ENCODE peak calls at places on chromosomes 13 and 19, in six cellular contexts. X is GM12891, Q is K562, E is HepG2, V is GM12878, I is H1. A is an unnamed sample.

GRCh38 chr19:18612772-18613588 is at the start of gene TMEM59L:
- DNase-seq in Q (peak; percentile 64), E (no peak), X (no peak), V (no peak), I (peak; percentile 82), A (no peak)

GRCh38 chr13:83613524-83613923 is 268.8 kb downstream of the SLITRK1 start:
- DNase-seq in E (no peak), Q (no peak), X (no peak), V (no peak), I (no peak), A (no peak)

GRCh38 chr19:11130824-11131455 is 24.6 kb downstream of the SPC24 start:
- DNase-seq in I (peak; percentile 91), V (no peak), Q (peak; percentile 72), E (peak; percentile 87), X (peak; percentile 86), A (peak; percentile 76)

GRCh38 chr13:64248371-64249065 is 2832.9 kb upstream of the PCDH20 start:
- DNase-seq in I (no peak), Q (no peak), V (no peak), X (no peak), E (no peak), A (no peak)

GRCh38 chr13:39051157-39051556 is 12.9 kb downstream of the NHLRC3 start:
- DNase-seq in X (no peak), Q (no peak), E (peak; percentile 13), V (no peak), I (no peak), A (no peak)

GRCh38 chr19:52949422-52949821 is 13.3 kb downstream of the ZNF816 start:
- DNase-seq in E (no peak), I (no peak), V (no peak), X (no peak), Q (no peak), A (no peak)

GRCh38 chr19:20664917-20665781 is 3.8 kb upstream of the ZNF626 start:
- DNase-seq in Q (no peak), E (peak; percentile 22), V (no peak), I (no peak), X (no peak), A (no peak)

GRCh38 chr13:101065314-101065713 is 351.0 kb downstream of the NALCN start:
- DNase-seq in X (no peak), Q (no peak), E (no peak), V (no peak), I (no peak), A (no peak)

GRCh38 chr13:23372264-23372905 is 61.1 kb downstream of the SACS start:
- DNase-seq in X (no peak), I (no peak), Q (no peak), V (no peak), E (no peak), A (no peak)

GRCh38 chr13:100130092-100130491 is 41.2 kb downstream of the PCCA start:
- DNase-seq in X (no peak), V (no peak), I (no peak), E (no peak), Q (no peak), A (no peak)

GRCh38 chr19:861756-862528 is 2.5 kb downstream of the CFD start:
- DNase-seq in E (peak; percentile 41), I (peak; percentile 96), X (no peak), V (no peak), Q (peak; percentile 94), A (peak; percentile 82)

GRCh38 chr19:38971672-38972071 is 3.9 kb downstream of the FBXO17 start:
- DNase-seq in E (no peak), V (no peak), I (no peak), X (no peak), Q (no peak), A (no peak)

GRCh38 chr19:2294377-2295335 is 12.7 kb upstream of the PEAK3 start:
- DNase-seq in X (no peak), Q (no peak), I (no peak), E (no peak), V (no peak), A (no peak)

GRCh38 chr13:27918041-27918917 is 1.5 kb upstream of the PDX1 start:
- DNase-seq in V (no peak), X (no peak), E (no peak), I (peak; percentile 55), Q (no peak), A (peak; percentile 11)

GRCh38 chr13:20099319-20099718 is 61.5 kb downstream of the GJA3 start:
- DNase-seq in V (no peak), E (no peak), X (no peak), Q (no peak), I (peak; percentile 77), A (no peak)

GRCh38 chr13:72886272-72887062 is 104.5 kb downstream of the PIBF1 start:
- DNase-seq in Q (no peak), I (no peak), X (no peak), E (no peak), V (no peak), A (no peak)

GRCh38 chr13:105806335-105806920 is 729.0 kb downstream of the EFNB2 start:
- DNase-seq in I (no peak), E (no peak), Q (no peak), V (no peak), X (no peak), A (no peak)

GRCh38 chr19:12779162-12779993 is 4.0 kb upstream of the HOOK2 start:
- DNase-seq in V (no peak), Q (peak; percentile 41), E (peak; percentile 61), X (no peak), I (no peak), A (no peak)

GRCh38 chr19:17952041-17952976 is 14.6 kb upstream of the KCNN1 start:
- DNase-seq in Q (peak; percentile 71), V (no peak), I (peak; percentile 66), E (no peak), X (no peak), A (no peak)

GRCh38 chr19:29415507-29415906 is 110.3 kb upstream of the VSTM2B start:
- DNase-seq in V (no peak), X (no peak), E (no peak), Q (no peak), I (peak; percentile 54), A (no peak)

GRCh38 chr13:40660270-40660669 is 6.2 kb downstream of the FOXO1 start:
- DNase-seq in E (no peak), V (no peak), Q (no peak), I (no peak), X (no peak), A (no peak)

GRCh38 chr13:79724348-79725103 is 243.6 kb downstream of the NDFIP2 start:
- DNase-seq in X (no peak), Q (no peak), I (no peak), E (peak; percentile 89), V (no peak), A (no peak)

GRCh38 chr13:81406639-81407292 is 1065.8 kb upstream of the SPRY2 start:
- DNase-seq in X (no peak), E (no peak), I (no peak), Q (no peak), V (peak; percentile 38), A (no peak)

GRCh38 chr13:27661017-27661416 is 39.3 kb downstream of the POLR1D start:
- DNase-seq in I (no peak), E (no peak), Q (no peak), X (no peak), V (no peak), A (no peak)

GRCh38 chr19:14164088-14164487 is 27.7 kb upstream of the ASF1B start:
- DNase-seq in Q (no peak), X (no peak), I (no peak), V (no peak), E (no peak), A (no peak)

GRCh38 chr13:109940637-109941036 is 154.3 kb upstream of the IRS2 start:
- DNase-seq in V (no peak), Q (no peak), I (no peak), X (no peak), E (no peak), A (no peak)

GRCh38 chr13:33206945-33207615 is 78.5 kb downstream of the STARD13 start:
- DNase-seq in X (no peak), I (no peak), Q (no peak), V (no peak), E (peak; percentile 24), A (no peak)

GRCh38 chr13:111860161-111860560 is 206.8 kb upstream of the SOX1 start:
- DNase-seq in I (peak; percentile 20), V (no peak), X (no peak), Q (no peak), E (no peak), A (no peak)
- TF ChIP-seq POLR2A in I (no peak), V (no peak), X (no peak), Q (no peak), E (no peak), A (no peak)

DNA sequence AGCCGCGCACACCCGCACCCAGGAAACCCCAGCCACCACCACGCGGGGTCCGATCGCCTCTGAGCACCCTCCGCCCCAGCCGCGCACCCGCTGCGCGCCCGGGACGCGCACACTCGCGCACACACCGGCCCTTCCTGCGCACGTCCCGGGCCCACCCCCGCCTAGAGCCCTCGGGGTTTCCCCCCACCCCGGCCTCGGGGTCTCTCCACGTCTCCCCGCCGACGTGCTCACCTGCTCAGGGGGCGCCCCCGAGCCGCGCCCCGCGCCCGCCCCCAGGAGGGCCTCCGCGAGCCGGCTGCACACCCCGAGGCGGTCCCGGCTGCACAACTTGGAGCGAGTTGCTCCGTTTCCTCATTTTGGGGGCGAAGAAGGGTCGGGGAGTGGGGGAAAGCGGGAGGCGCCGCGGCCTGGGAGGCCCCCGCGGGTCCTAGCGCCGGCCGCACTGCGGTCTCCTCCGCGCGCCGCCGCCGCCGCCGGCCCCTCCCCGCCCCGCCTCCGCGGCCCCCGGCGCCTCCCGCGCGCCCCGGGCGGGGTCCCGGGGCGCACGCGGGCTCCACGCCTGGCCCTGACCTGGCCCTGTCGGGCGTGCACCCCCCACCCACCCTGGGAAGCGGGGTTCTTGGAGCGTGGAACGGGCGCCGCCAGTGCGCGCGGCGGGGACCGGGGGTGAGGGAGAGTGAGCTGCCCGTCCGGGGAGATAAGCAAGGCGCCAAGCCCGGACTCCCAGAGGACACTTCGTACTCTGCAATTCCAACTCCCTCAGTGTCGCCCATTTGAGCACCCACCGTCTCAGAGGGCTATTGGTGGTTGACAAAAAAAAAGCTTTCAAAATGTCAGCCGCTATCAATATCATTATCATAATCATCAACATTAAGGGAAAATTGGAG is at the start of gene MATK:
- DNase-seq in V (no peak), Q (peak; percentile 87), X (no peak), E (no peak), I (peak; percentile 62), A (no peak)
- TF ChIP-seq TAF1 in V (no peak), Q (no peak), X (no peak), E (no peak), I (peak; percentile 27), A (no peak)

DNA sequence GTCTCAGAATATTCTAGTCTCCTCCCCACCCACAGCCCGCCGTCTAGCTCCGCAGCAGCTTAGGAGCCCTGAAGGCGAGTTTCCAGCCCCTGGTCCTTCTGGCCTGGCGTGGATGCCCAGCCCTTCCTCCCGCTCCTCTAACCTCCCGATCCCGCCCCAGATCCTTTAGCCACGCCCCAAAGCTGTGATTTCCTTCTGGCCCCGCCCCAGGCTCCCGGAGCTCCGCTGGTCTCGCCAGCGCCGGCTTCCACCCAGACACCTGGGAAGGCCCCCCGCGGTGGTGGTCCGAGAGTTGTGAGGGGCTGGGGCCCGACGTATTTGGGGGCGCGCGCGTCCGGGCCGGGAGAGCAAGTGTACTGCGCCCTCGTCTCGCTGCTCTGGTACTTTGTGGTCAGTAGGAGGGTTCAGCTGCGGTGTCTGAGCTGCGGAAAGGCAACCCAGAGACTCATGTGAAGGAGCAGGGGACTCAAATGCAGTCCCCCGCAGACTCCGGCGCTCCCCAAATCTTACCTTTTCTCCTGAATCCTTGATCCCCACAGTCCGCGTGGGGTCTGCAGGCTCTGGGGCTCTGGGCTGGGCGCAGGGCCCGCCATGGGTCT is at the start of gene CGB7:
- DNase-seq in I (peak; percentile 92), E (peak; percentile 17), V (no peak), Q (peak; percentile 79), X (no peak), A (no peak)
- TF ChIP-seq POLR2A in I (no peak), E (no peak), V (no peak), Q (no peak), X (no peak), A (no peak)

GRCh38 chr13:102693781-102694180 is 1.1 kb downstream of the METTL21C start:
- DNase-seq in X (no peak), I (no peak), E (no peak), V (no peak), Q (no peak), A (no peak)
- TF ChIP-seq TAF1 in X (no peak), I (no peak), E (no peak), V (no peak), Q (no peak), A (no peak)